ENCODE peak calls at places on chromosomes 3 and 15, in eight cellular contexts. A is naive thymus-derived CD4-positive, alpha-beta T cell; W is cardiac muscle cell; H is colonic mucosa; F is OCI-LY7; J is transverse colon; M is fibroblast of lung; Q is IMR-90. P is an unnamed sample.

GRCh38 chr15:77505556-77505955 is 84.9 kb downstream of the HMG20A start:
- DNase-seq in J (no peak), F (no peak), M (no peak), A (no peak), W (no peak), H (no peak), Q (no peak), P (no peak)

GRCh38 chr15:77430652-77431051 is 10.0 kb downstream of the HMG20A start:
- DNase-seq in M (no peak), F (no peak), A (no peak), W (no peak), H (no peak), J (no peak), Q (no peak), P (no peak)

GRCh38 chr15:31438601-31439265 is 112.1 kb downstream of the KLF13 start:
- DNase-seq in F (no peak), A (no peak), M (no peak), W (no peak), Q (no peak), H (no peak), J (no peak), P (no peak)

GRCh38 chr3:86968224-86968932 is 22.6 kb downstream of the VGLL3 start:
- DNase-seq in M (no peak), F (no peak), A (no peak), W (no peak), Q (no peak), H (no peak), J (no peak), P (no peak)

GRCh38 chr3:101944308-101944707 is 95.0 kb downstream of the NFKBIZ start:
- DNase-seq in F (no peak), M (no peak), H (no peak), W (no peak), Q (no peak), J (no peak), A (no peak), P (no peak)

GRCh38 chr15:22979069-22979698 is 984 bp downstream of the CYFIP1 start:
- DNase-seq in M (peak; percentile 41), J (peak; percentile 80), A (no peak), W (peak; percentile 51), F (no peak), Q (peak; percentile 42), H (peak; percentile 80), P (peak; percentile 62)

GRCh38 chr3:69189487-69189886 is 67.1 kb upstream of the LMOD3 start:
- DNase-seq in J (no peak), H (no peak), A (no peak), Q (no peak), F (no peak), W (no peak), M (no peak), P (no peak)

GRCh38 chr3:40780801-40781406 is 256.1 kb downstream of the ZNF621 start:
- DNase-seq in W (peak; percentile 60), H (no peak), F (no peak), A (no peak), Q (no peak), J (no peak), M (peak; percentile 45), P (peak; percentile 70)

GRCh38 chr3:126704494-126705214 is 614 bp downstream of the CHCHD6 start:
- DNase-seq in Q (no peak), H (no peak), W (no peak), J (no peak), A (no peak), F (no peak), M (no peak), P (no peak)

GRCh38 chr15:74997161-74997942 is 2.0 kb downstream of the SCAMP5 start:
- DNase-seq in W (peak; percentile 25), M (no peak), F (no peak), A (no peak), J (no peak), Q (no peak), H (no peak), P (no peak)

GRCh38 chr3:64331605-64332004 is 106.3 kb upstream of the PRICKLE2 start:
- DNase-seq in H (no peak), Q (no peak), W (no peak), F (no peak), J (no peak), A (no peak), M (no peak), P (no peak)

GRCh38 chr3:43180027-43180426 is 74.1 kb upstream of the POMGNT2 start:
- DNase-seq in W (peak; percentile 86), J (peak; percentile 45), Q (peak; percentile 96), H (peak; percentile 61), F (peak; percentile 64), A (peak; percentile 60), M (peak; percentile 94), P (no peak)

GRCh38 chr3:16064660-16065414 is 109.6 kb upstream of the GALNT15 start:
- DNase-seq in W (peak; percentile 96), A (no peak), M (peak; percentile 94), F (no peak), J (peak; percentile 41), Q (peak; percentile 97), H (peak; percentile 53), P (no peak)

GRCh38 chr15:48300038-48300437 is 31.2 kb upstream of the DUT start:
- DNase-seq in Q (no peak), W (no peak), H (no peak), J (no peak), F (no peak), M (no peak), A (no peak), P (no peak)

GRCh38 chr3:15426579-15427118 is 695 bp downstream of the METTL6 start:
- DNase-seq in M (no peak), H (no peak), F (no peak), Q (no peak), A (peak; percentile 1), W (no peak), J (no peak), P (no peak)

GRCh38 chr15:50774450-50774849 is 8.9 kb upstream of the SPPL2A start:
- DNase-seq in J (no peak), A (peak; percentile 51), H (no peak), F (no peak), W (no peak), Q (peak; percentile 58), M (no peak), P (no peak)

GRCh38 chr3:155070932-155071387 is 9.2 kb upstream of the MME start:
- DNase-seq in A (no peak), H (no peak), J (no peak), M (peak; percentile 92), W (peak; percentile 95), F (no peak), Q (peak; percentile 99), P (no peak)

GRCh38 chr3:9229325-9229724 is 20.1 kb downstream of the SRGAP3 start:
- DNase-seq in F (no peak), M (no peak), H (no peak), A (no peak), Q (no peak), W (peak; percentile 37), J (no peak), P (no peak)

GRCh38 chr3:121508384-121508783 is 37.4 kb downstream of the POLQ start:
- DNase-seq in W (no peak), J (no peak), A (no peak), Q (no peak), M (no peak), H (no peak), F (no peak), P (no peak)

GRCh38 chr3:121504598-121504997 is 41.2 kb downstream of the POLQ start:
- DNase-seq in Q (no peak), H (no peak), W (no peak), M (no peak), F (no peak), A (no peak), J (no peak), P (no peak)

DNA sequence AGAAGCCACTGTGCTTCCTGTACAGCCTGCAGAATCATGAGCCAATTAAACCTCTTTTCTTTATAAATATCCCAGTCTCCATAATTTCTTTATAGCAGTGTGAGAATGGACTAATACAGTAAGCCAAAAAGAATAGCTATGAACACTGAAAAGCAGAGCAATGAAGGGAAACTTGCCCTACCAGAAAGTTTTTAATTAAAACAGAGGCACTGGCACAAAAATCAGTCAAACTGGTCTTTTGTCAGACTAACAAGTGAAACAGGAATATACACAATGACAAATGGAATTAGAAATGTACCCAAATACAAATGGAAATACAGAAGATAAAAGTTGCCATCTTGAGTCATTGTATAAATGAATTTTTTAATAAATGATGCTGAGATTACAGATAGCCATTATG is 40.5 kb downstream of the POLQ start:
- DNase-seq in F (no peak), H (no peak), M (no peak), A (no peak), Q (no peak), W (no peak), J (no peak), P (no peak)
- H3K27ac ChIP-seq in F (no peak overlapping the region), H (no peak overlapping the region), M (no peak overlapping the region), A (no peak overlapping the region), Q (no peak overlapping the region), W (no peak overlapping the region), J (no peak overlapping the region), P (no peak overlapping the region)

DNA sequence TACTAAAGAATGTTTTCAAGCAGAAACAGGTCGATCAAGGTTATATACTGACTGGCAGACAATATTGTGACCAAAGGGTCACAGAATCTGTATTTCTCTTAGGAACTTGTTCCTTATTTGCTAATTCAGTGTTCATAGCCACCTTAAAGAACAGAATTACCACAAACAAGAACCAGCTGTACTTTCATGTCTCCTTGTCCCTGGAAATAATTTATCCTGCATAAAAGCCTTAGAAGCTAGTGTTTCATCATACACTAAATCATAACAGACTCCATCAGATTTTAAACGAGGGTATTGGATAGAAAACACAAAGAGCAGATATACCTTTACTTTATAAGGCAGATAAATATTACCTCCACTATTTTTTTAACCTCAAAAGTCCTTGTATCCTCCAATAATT is 6.4 kb downstream of the DNAJC19 start:
- DNase-seq in M (no peak), H (no peak), J (no peak), A (no peak), W (no peak), Q (no peak), F (no peak), P (no peak)
- H3K27ac ChIP-seq in M (no peak overlapping the region), H (no peak overlapping the region), J (no peak overlapping the region), A (no peak overlapping the region), W (peak overlapping the region; percentile 80), Q (no peak overlapping the region), F (no peak overlapping the region), P (no peak overlapping the region)

GRCh38 chr15:90412356-90413194 is 24.5 kb downstream of the IQGAP1 start:
- DNase-seq in F (peak; percentile 44), J (peak; percentile 66), A (no peak), Q (peak; percentile 67), M (peak; percentile 72), H (peak; percentile 84), W (peak; percentile 86), P (peak; percentile 76)
- H3K27ac ChIP-seq in F (no peak overlapping the region), J (peak overlapping the region; percentile 74), A (no peak overlapping the region), Q (peak overlapping the region; percentile 33), M (peak overlapping the region; percentile 9), H (peak overlapping the region; percentile 77), W (peak overlapping the region; percentile 70), P (peak overlapping the region; percentile 39)

DNA sequence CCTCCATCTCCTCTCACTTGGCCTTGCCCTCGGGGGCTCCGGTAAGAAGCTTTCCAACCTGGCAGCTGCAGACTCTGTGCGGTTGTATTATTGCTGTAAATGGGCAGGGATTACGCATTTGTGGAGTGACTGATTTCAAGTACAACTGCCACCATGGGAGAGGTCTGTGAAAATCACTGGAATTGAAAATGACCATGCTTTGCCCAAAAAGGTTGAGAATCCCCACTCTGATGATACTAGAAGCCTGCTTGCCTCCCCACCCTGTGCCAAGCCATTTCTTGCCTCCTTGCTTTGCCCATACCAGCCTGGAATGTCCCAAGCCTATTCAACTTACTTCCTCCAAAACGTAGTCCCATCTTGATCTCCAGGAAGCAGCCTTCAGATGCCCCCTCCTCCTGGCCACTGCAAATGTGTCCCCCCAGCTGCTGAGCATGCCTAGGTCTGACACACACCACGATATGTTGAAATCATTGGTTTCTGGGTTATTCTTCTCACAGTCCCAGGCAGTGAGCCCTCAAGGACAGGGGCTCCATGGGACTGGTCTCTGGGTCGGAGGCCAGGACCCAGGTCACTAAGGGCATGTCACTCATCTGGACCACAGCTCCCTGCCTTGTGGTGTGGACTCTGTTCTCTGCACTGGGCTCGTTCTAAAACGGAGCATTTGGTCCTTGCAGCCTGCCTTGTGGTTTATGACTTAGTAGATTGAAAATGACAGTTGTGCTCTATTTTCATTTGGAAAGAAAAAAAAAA is 42.9 kb downstream of the SMAD3 start:
- DNase-seq in Q (no peak), F (no peak), W (no peak), J (no peak), A (no peak), M (no peak), H (no peak), P (no peak)
- H3K27ac ChIP-seq in Q (peak overlapping the region; percentile 95), F (peak overlapping the region; percentile 80), W (no peak overlapping the region), J (peak overlapping the region; percentile 76), A (no peak overlapping the region), M (peak overlapping the region; percentile 95), H (no peak overlapping the region), P (no peak overlapping the region)